ENCODE peak calls at places on chromosomes 1 and 21, in four cellular contexts. One of them, this sample, is unnamed.

GRCh38 chr1:180540697-180541594 is 17.8 kb upstream of the OVAAL start:
- DNase-seq in astrocyte: peak; percentile 56
- DNase-seq in A549: no peak
- DNase-seq in GM23248: peak; percentile 84
- DNase-seq in this sample: no peak

GRCh38 chr1:53557369-53557768 is 98.2 kb downstream of the DMRTB1 start:
- DNase-seq in A549: no peak
- DNase-seq in astrocyte: no peak
- DNase-seq in GM23248: no peak
- DNase-seq in this sample: no peak

GRCh38 chr1:26302733-26303405 is 3.6 kb downstream of the UBXN11 start:
- DNase-seq in astrocyte: peak; percentile 60
- DNase-seq in GM23248: peak; percentile 72
- DNase-seq in A549: no peak
- DNase-seq in this sample: no peak

GRCh38 chr1:181334724-181335123 is 148.6 kb upstream of the CACNA1E start:
- DNase-seq in astrocyte: no peak
- DNase-seq in GM23248: no peak
- DNase-seq in A549: no peak
- DNase-seq in this sample: no peak

GRCh38 chr1:40708750-40709099 is 17.2 kb downstream of the NFYC start:
- DNase-seq in A549: peak; percentile 65
- DNase-seq in astrocyte: peak; percentile 91
- DNase-seq in GM23248: peak; percentile 89
- DNase-seq in this sample: peak; percentile 94

GRCh38 chr21:35086357-35086756 is 37.3 kb upstream of the RUNX1 start:
- DNase-seq in GM23248: peak; percentile 77
- DNase-seq in astrocyte: peak; percentile 55
- DNase-seq in A549: no peak
- DNase-seq in this sample: no peak

GRCh38 chr1:80994934-80995333 is 805.8 kb upstream of the ADGRL2 start:
- DNase-seq in A549: no peak
- DNase-seq in GM23248: no peak
- DNase-seq in astrocyte: peak; percentile 19
- DNase-seq in this sample: no peak

GRCh38 chr21:38037416-38037815 is 121.2 kb upstream of the KCNJ6 start:
- DNase-seq in A549: no peak
- DNase-seq in GM23248: no peak
- DNase-seq in astrocyte: peak; percentile 27
- DNase-seq in this sample: no peak

GRCh38 chr1:14994841-14995437 is 158.6 kb upstream of the TMEM51 start:
- DNase-seq in A549: no peak
- DNase-seq in GM23248: no peak
- DNase-seq in astrocyte: no peak
- DNase-seq in this sample: no peak

GRCh38 chr1:239811211-239811902 is 280.3 kb upstream of the FMN2 start:
- DNase-seq in A549: no peak
- DNase-seq in GM23248: no peak
- DNase-seq in astrocyte: peak; percentile 27
- DNase-seq in this sample: no peak

GRCh38 chr1:212463565-212464270 is 31.0 kb downstream of the NENF start:
- DNase-seq in GM23248: no peak
- DNase-seq in A549: no peak
- DNase-seq in astrocyte: no peak
- DNase-seq in this sample: no peak

GRCh38 chr1:6041432-6042062 is 4.1 kb upstream of the KCNAB2 start:
- DNase-seq in A549: peak; percentile 38
- DNase-seq in astrocyte: no peak
- DNase-seq in GM23248: peak; percentile 65
- DNase-seq in this sample: peak; percentile 65

DNA sequence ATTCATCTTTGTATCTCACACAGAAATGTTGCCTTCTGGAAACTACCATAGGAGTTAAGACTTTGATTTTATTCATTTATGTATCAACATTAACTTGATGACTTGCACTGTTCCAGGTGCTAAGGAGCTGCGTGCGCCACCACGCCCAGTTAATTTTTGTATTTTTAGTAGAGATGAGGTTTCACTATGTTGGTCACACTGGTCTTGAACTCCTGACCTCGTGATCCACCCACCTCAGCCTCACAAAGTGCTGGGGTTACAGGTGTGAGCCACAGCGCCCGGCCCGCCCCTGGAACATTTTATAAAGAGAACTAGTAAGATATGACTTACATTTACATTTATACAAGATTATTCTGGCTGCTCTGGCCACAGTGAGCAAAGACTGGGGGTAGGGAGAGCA is 252.2 kb downstream of the FAF1 start:
- DNase-seq in astrocyte: no peak
- DNase-seq in GM23248: no peak
- DNase-seq in A549: no peak
- DNase-seq in this sample: no peak
- H3K27ac ChIP-seq in astrocyte: no peak overlapping the region
- H3K27ac ChIP-seq in GM23248: no peak overlapping the region
- H3K27ac ChIP-seq in A549: no peak overlapping the region
- H3K27ac ChIP-seq in this sample: no peak overlapping the region

DNA sequence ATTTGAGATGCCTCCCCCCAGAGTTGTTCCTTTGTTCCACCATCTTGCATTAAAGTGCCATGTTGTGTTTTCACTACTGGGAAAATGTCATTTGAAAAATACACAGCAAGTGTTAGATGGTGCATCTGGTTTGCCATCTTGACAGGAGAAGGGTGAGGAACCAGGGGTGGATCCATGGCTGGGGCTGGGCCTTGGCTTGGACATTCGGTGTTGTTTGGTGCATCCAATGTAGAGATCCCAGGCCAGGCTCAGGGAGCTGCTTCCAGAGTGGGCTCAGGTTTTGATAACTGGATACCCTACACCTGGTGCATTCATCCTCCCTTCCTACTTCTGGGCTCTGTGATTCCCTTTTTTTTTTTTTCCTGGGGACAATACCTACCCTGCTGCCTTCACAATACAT is 103.5 kb downstream of the UCK2 start:
- DNase-seq in GM23248: no peak
- DNase-seq in astrocyte: no peak
- DNase-seq in A549: no peak
- DNase-seq in this sample: no peak
- H3K27ac ChIP-seq in GM23248: no peak overlapping the region
- H3K27ac ChIP-seq in astrocyte: no peak overlapping the region
- H3K27ac ChIP-seq in A549: no peak overlapping the region
- H3K27ac ChIP-seq in this sample: no peak overlapping the region

DNA sequence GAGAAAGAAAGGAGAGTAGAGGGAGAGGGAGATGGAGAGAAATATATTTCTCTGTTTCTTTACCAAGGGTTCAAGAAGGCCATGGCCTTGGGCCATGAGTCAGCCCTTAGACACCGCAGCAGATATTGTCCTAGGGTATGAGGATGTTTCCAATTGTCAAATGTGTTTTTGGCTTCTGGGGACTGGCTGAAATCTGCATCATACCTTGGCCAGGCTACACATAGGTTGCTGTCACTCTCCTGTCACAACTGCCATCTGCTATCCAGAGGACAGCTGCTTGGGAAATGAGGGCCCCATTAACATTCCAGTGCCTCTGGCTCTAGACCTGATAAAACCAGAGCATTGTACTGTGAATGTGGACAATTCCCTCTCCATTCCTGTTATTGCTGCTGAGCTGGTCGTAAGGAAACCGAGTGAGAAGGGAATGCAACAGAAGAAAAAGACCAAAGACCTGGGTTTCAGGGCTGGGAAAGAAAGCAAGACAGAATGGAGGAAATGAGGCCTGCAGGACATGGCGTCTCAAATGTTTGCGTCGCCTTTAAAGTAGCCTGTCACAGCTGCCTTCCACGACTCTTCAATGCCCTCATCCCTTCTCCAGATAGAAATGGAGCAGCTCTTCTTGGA is 8.8 kb upstream of the PIGC start:
- DNase-seq in GM23248: no peak
- DNase-seq in astrocyte: no peak
- DNase-seq in A549: no peak
- DNase-seq in this sample: no peak
- H3K27ac ChIP-seq in GM23248: no peak overlapping the region
- H3K27ac ChIP-seq in astrocyte: no peak overlapping the region
- H3K27ac ChIP-seq in A549: peak overlapping the region; percentile 8
- H3K27ac ChIP-seq in this sample: no peak overlapping the region

GRCh38 chr1:24728982-24729381 is 16.3 kb upstream of the CLIC4 start:
- DNase-seq in astrocyte: no peak
- DNase-seq in GM23248: no peak
- DNase-seq in A549: no peak
- DNase-seq in this sample: no peak
- H3K27ac ChIP-seq in astrocyte: no peak overlapping the region
- H3K27ac ChIP-seq in GM23248: no peak overlapping the region
- H3K27ac ChIP-seq in A549: no peak overlapping the region
- H3K27ac ChIP-seq in this sample: no peak overlapping the region

DNA sequence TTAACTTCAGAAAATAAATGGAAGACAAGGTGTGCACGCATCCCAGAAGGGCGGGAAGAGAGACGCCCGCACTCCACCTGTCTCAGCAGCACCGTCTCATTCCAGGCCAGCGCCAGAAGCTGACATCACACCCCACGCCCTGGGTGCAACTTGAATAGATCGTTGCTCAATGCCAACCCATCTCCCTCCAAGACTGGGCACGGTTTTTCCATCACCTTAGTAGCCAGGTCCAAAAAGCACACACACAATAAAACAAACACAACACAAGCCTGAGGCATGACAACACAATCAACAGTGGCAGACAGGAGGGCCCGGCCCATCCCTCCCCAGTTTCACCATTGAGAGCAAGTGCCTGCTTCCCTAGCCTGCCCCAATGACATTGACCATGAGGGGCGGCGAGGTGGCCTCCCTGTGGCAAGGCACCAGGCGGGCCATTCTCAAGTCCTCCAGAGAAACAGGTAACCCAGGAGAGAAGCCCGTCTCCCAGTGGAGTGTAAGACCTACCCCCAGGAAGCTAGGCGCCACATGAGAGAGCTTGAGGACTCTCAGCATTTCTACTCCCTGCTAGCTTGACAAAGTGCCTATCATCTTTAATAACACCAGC is 2.7 kb downstream of the IFFO2 start:
- DNase-seq in GM23248: no peak
- DNase-seq in astrocyte: no peak
- DNase-seq in A549: no peak
- DNase-seq in this sample: no peak
- H3K27ac ChIP-seq in GM23248: no peak overlapping the region
- H3K27ac ChIP-seq in astrocyte: peak overlapping the region; percentile 10
- H3K27ac ChIP-seq in A549: no peak overlapping the region
- H3K27ac ChIP-seq in this sample: no peak overlapping the region

DNA sequence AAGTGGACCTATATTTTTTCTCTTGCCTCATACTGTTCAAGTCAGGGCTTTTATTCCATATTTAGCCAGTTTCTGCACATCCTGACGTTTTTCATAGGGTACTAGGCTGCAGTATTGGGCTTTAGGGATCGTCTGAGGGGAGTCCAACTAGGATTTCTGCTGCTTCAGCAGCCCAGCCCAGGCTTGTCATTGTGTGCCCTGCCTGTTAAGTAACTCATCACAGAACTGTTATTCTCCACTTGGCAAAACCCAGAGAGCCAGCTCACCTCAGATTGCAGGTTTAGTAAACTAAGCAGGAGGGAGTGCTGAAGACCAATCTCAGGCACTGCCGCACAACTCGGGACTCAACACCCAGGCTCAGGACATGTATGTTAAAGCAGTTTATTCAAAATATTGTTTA is 2.8 kb downstream of the GALNT2 start:
- DNase-seq in A549: no peak
- DNase-seq in GM23248: no peak
- DNase-seq in astrocyte: no peak
- DNase-seq in this sample: no peak
- H3K27ac ChIP-seq in A549: no peak overlapping the region
- H3K27ac ChIP-seq in GM23248: no peak overlapping the region
- H3K27ac ChIP-seq in astrocyte: no peak overlapping the region
- H3K27ac ChIP-seq in this sample: no peak overlapping the region

GRCh38 chr1:220043646-220044045 is 2.7 kb downstream of the EPRS1 start:
- DNase-seq in A549: no peak
- DNase-seq in GM23248: no peak
- DNase-seq in astrocyte: no peak
- DNase-seq in this sample: no peak
- H3K27ac ChIP-seq in A549: no peak overlapping the region
- H3K27ac ChIP-seq in GM23248: no peak overlapping the region
- H3K27ac ChIP-seq in astrocyte: no peak overlapping the region
- H3K27ac ChIP-seq in this sample: no peak overlapping the region

GRCh38 chr1:243959998-243960397 is 91.1 kb upstream of the ZBTB18 start:
- DNase-seq in A549: no peak
- DNase-seq in GM23248: no peak
- DNase-seq in astrocyte: no peak
- DNase-seq in this sample: no peak

GRCh38 chr1:243956448-243956847 is 94.6 kb upstream of the ZBTB18 start:
- DNase-seq in A549: no peak
- DNase-seq in astrocyte: peak; percentile 31
- DNase-seq in GM23248: peak; percentile 30
- DNase-seq in this sample: no peak

GRCh38 chr1:243962541-243962940 is 88.5 kb upstream of the ZBTB18 start:
- DNase-seq in GM23248: no peak
- DNase-seq in A549: no peak
- DNase-seq in astrocyte: no peak
- DNase-seq in this sample: no peak

DNA sequence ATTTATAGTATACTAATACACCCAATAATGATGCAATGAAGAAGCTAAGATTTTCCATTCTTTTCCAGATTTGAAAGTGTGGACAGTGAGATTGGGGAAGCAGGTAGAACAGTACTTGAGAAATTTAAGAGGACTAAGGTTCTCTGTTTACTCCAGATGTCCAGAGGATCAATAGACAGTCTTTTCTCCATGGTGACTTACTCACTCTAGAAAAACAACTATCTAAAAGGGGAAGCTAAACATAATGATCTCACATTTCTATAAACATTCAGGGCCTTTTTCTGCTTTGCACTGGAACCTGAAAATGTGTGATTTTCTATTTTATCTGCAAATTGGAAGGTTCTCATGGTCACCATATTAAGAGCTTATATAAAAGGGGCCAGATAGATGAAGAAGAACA is 93.9 kb upstream of the ZBTB18 start:
- DNase-seq in A549: no peak
- DNase-seq in astrocyte: no peak
- DNase-seq in GM23248: no peak
- DNase-seq in this sample: no peak
- H3K27ac ChIP-seq in A549: no peak overlapping the region
- H3K27ac ChIP-seq in astrocyte: no peak overlapping the region
- H3K27ac ChIP-seq in GM23248: no peak overlapping the region
- H3K27ac ChIP-seq in this sample: no peak overlapping the region

DNA sequence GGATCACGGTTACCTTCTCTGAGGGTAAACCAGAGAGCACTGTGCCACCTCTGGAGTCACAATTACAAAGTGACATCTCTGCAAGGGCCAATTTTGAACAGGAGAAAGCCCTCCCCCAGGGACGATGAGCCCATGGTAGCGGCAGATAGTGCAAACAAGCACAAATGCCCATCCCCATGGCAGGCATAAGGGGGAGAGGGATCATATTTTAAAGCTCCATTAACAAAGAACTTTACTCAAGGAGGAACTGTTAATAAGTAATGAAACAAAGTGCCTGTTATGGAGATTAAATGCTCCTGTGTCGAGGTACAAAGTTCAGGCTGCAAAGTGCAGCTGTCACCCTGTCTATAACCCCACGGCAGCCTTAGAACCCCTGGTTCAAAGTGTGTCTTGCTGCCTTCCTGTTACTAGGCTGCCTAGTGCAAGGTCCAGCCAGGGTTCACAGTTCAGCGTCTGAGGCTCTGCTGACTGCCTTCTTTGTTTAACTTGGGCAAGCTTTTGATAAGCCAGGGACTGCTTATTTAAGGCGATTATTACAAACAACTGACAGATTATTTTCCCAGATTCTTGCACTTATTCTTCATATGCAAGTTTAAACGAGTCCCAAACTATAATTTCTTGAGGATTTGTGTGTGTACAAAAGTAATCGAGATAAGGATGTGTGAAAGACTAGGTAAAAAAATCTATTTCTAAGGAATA is 75.7 kb upstream of the NRIP1 start:
- DNase-seq in astrocyte: no peak
- DNase-seq in GM23248: no peak
- DNase-seq in A549: peak; percentile 18
- DNase-seq in this sample: no peak
- H3K27ac ChIP-seq in astrocyte: no peak overlapping the region
- H3K27ac ChIP-seq in GM23248: no peak overlapping the region
- H3K27ac ChIP-seq in A549: peak overlapping the region; percentile 79
- H3K27ac ChIP-seq in this sample: no peak overlapping the region